ENCODE peak calls at places on chromosomes 6 and 20, in nine cellular contexts. B is endodermal cell, Q is AG09309, U is HFF-Myc, O is foreskin fibroblast, G is heart left ventricle, D is hepatocyte, J is fibroblast of the aortic adventitia, R is BJ. M is an unnamed sample.

GRCh38 chr6:72552938-72553337 is 68.9 kb upstream of the KCNQ5 start:
- DNase-seq in B (no peak), Q (no peak), U (no peak), O (peak), G (no peak), D (no peak), J (peak), R (peak), M (no peak)

GRCh38 chr20:51871943-51872342 is 69.6 kb upstream of the SALL4 start:
- DNase-seq in B (no peak), Q (no peak), U (no peak), O (no peak), G (no peak), D (peak), J (no peak), R (no peak), M (no peak)

GRCh38 chr20:40265872-40266533 is 423.0 kb downstream of the MAFB start:
- DNase-seq in B (peak), Q (no peak), U (no peak), O (peak), G (no peak), D (peak), J (peak), R (no peak), M (no peak)

GRCh38 chr20:57131601-57132391 is 134.6 kb downstream of the BMP7 start:
- DNase-seq in B (no peak), Q (no peak), U (peak), O (no peak), G (no peak), D (no peak), J (no peak), R (no peak), M (no peak)

GRCh38 chr6:39929733-39930461 is 4.4 kb downstream of the MOCS1 start:
- DNase-seq in B (no peak), Q (peak), U (no peak), O (peak), G (no peak), D (no peak), J (peak), R (peak), M (no peak)

GRCh38 chr20:5044075-5044620 is 42.8 kb upstream of the SLC23A2 start:
- DNase-seq in B (no peak), Q (no peak), U (no peak), O (no peak), G (no peak), D (no peak), J (no peak), R (no peak), M (no peak)

GRCh38 chr20:13638162-13638495 is 603 bp downstream of the TASP1 start:
- DNase-seq in B (no peak), Q (no peak), U (no peak), O (no peak), G (no peak), D (no peak), J (peak), R (no peak), M (no peak)

GRCh38 chr6:66210964-66211363 is 503.9 kb upstream of the EYS start:
- DNase-seq in B (no peak), Q (no peak), U (no peak), O (no peak), G (no peak), D (no peak), J (no peak), R (no peak), M (no peak)

GRCh38 chr20:47360207-47360488 is 3.6 kb upstream of the ZMYND8 start:
- DNase-seq in B (no peak), Q (no peak), U (no peak), O (peak), G (no peak), D (peak), J (peak), R (no peak), M (no peak)

GRCh38 chr20:47359533-47360206 is 3.2 kb upstream of the ZMYND8 start:
- DNase-seq in B (no peak), Q (no peak), U (no peak), O (no peak), G (no peak), D (no peak), J (no peak), R (no peak), M (no peak)

GRCh38 chr20:47362361-47363219 is 6.1 kb upstream of the ZMYND8 start:
- DNase-seq in B (no peak), Q (no peak), U (no peak), O (no peak), G (no peak), D (no peak), J (no peak), R (no peak), M (no peak)

GRCh38 chr20:47360489-47361267 is 4.2 kb upstream of the ZMYND8 start:
- DNase-seq in B (peak), Q (peak), U (peak), O (peak), G (peak), D (peak), J (peak), R (peak), M (no peak)

GRCh38 chr20:47361268-47361665 is 4.8 kb upstream of the ZMYND8 start:
- DNase-seq in B (no peak), Q (no peak), U (no peak), O (no peak), G (no peak), D (no peak), J (no peak), R (no peak), M (no peak)
- H3K4me3 ChIP-seq in B (no peak), Q (no peak), U (no peak), O (no peak), G (no peak), D (no peak), J (no peak), R (no peak), M (no peak)

GRCh38 chr6:151618717-151619116 is 124.9 kb downstream of the CCDC170 start:
- DNase-seq in B (no peak), Q (no peak), U (no peak), O (no peak), G (no peak), D (no peak), J (no peak), R (no peak), M (no peak)

GRCh38 chr6:151616600-151616999 is 122.8 kb downstream of the CCDC170 start:
- DNase-seq in B (no peak), Q (no peak), U (no peak), O (no peak), G (no peak), D (no peak), J (no peak), R (no peak), M (no peak)

GRCh38 chr6:151620179-151620578 is 126.4 kb downstream of the CCDC170 start:
- DNase-seq in B (no peak), Q (no peak), U (no peak), O (no peak), G (no peak), D (no peak), J (no peak), R (no peak), M (no peak)

GRCh38 chr6:151616091-151616513 is 122.3 kb downstream of the CCDC170 start:
- DNase-seq in B (no peak), Q (no peak), U (no peak), O (no peak), G (no peak), D (no peak), J (no peak), R (no peak), M (no peak)

GRCh38 chr6:151617539-151617938 is 123.7 kb downstream of the CCDC170 start:
- DNase-seq in B (no peak), Q (no peak), U (no peak), O (no peak), G (no peak), D (no peak), J (peak), R (no peak), M (no peak)
- TF ChIP-seq CTCF in B (no peak), Q (no peak), U (no peak), O (no peak), G (no peak), D (no peak), J (no peak), R (no peak), M (no peak)

GRCh38 chr6:53059648-53060589 is 5.3 kb upstream of the FBXO9 start:
- DNase-seq in B (no peak), Q (no peak), U (no peak), O (no peak), G (no peak), D (no peak), J (no peak), R (no peak), M (no peak)
- H3K4me3 ChIP-seq in B (peak), Q (peak), U (peak), O (peak), G (peak), D (peak), J (peak), R (peak), M (peak)

DNA sequence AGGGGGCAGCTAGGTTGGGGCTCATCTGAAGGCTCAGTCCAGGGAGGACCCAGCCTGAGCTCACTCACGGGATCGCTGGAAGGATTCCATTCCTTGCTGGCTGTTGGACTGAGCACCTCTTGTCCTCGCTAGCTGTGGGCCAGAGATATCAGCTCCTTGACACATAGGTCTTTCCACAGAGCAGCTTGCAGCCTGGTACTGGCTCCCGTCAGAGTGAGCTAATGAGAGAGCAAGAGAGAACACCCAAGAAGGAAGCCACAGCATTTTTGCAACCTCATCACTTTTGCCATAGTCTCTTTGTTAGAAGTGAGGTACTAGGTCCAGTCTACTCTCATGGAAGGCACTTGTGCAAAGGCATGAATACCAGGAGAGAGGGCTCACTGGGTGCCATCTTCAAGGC is 179.9 kb downstream of the CDC5L start:
- DNase-seq in B (peak), Q (no peak), U (no peak), O (no peak), G (no peak), D (no peak), J (peak), R (no peak), M (no peak)
- TF ChIP-seq CTCF in B (no peak), Q (no peak), U (no peak), O (no peak), G (no peak), D (no peak), J (no peak), R (no peak), M (no peak)

DNA sequence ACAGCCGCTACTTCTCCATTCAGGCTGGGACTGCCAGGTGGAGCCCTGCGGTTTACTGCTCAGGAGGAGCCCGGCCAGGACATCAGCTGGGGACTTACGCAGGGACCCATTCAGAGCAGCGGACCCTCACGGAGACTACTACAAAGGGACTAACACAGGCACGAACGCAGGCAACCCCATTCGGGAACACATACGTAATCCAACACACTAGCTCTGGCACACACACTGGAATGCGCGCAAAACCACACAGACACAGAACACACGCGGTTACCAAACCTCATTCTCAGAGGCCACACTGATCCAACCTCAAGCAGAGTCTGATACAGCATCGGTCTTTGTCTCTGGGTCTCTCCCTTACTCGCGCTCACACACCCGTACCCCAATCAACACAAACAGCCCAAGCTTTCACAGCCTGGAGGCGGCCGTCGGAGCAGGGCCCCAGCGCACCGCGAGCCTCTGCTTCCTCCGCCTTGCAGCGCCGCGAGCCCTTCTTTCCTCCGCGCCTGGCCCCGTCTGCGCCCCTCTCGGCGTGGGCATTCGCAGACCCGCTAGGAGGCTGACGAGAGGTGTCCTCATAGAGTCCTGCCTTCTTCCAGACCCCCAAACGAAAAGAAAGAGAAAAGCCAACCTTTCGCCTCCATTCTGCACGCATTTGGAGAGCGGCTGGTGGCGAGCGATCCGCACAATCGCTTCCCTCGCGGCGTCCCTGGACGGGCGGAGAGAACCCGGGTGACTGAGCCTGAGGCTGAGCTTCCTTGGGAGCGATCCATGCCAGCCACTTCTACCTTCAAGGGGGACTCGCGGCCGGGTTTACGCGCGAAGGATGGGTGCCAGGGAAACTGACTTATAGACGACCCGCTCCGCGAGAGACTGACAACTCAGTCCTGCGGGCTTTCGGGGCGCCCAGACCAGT is 961 bp upstream of the SLC32A1 start:
- DNase-seq in B (peak), Q (no peak), U (no peak), O (no peak), G (no peak), D (no peak), J (no peak), R (no peak), M (no peak)
- H3K4me3 ChIP-seq in B (no peak), Q (no peak), U (no peak), O (no peak), G (no peak), D (no peak), J (no peak), R (no peak), M (no peak)

DNA sequence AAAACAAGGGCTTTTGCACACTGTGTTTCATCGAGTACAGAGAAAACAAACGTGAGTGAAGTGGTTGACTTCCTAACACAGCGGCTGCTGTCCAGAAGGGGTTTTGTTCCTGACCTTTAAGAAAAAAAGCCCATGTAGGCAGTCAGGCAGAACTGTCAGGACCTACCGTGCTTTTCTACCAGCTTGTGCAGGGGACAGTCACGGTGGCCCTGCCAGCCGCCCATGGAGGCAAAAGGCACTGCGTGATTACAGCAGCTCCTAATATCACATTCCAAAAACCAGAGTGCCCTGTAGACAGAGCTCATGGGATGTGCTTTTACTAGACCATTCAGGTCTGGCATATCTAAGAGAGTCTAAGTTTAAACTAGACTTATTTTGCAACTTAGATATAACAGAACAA is 12.2 kb downstream of the TNFAIP3 start:
- DNase-seq in B (no peak), Q (no peak), U (no peak), O (no peak), G (no peak), D (no peak), J (no peak), R (no peak), M (no peak)
- TF ChIP-seq CTCF in B (no peak), Q (no peak), U (no peak), O (no peak), G (no peak), D (no peak), J (no peak), R (no peak), M (no peak)

DNA sequence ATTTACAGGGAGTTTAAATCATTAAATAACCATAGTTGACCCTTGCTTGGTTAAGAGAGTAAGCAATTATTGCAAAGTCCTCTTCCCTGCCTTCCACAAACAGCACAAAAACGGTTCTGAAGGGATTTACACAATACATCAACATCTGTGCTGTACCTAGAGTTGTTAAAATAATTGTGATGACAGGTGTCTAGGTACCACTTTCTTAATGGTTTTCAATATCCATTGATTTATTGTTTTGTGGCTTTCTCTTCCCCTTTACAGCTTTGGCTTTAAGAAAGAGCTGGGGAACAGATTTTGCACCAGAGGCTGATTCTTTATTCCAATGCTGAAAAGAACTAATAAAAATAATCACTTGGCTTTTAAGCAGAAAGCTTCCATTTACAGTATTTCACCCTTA is 598 bp upstream of the SOX4 start:
- DNase-seq in B (no peak), Q (no peak), U (no peak), O (no peak), G (no peak), D (no peak), J (no peak), R (no peak), M (no peak)
- H3K4me3 ChIP-seq in B (peak), Q (peak), U (peak), O (peak), G (peak), D (peak), J (peak), R (peak), M (peak)

GRCh38 chr20:32787168-32787567 is 25.0 kb downstream of the DNMT3B start:
- DNase-seq in B (no peak), Q (no peak), U (no peak), O (no peak), G (no peak), D (no peak), J (no peak), R (no peak), M (no peak)
- TF ChIP-seq CTCF in B (peak), Q (no peak), U (no peak), O (no peak), G (no peak), D (no peak), J (no peak), R (no peak), M (no peak)